ENCODE peak calls at places on chromosomes 6 and 20, in six cellular contexts. One of them, this sample, is unnamed.

GRCh38 chr20:41167118-41167470 is 29.8 kb downstream of the PLCG1 start:
- DNase-seq in spleen: peak
- DNase-seq in PC-3: no peak
- DNase-seq in CD4-positive, alpha-beta T cell: no peak
- DNase-seq in WTC11: no peak
- DNase-seq in IMR-90: no peak
- DNase-seq in this sample: no peak

GRCh38 chr20:10739575-10739974 is 65.8 kb upstream of the JAG1 start:
- DNase-seq in CD4-positive, alpha-beta T cell: no peak
- DNase-seq in spleen: no peak
- DNase-seq in PC-3: no peak
- DNase-seq in IMR-90: no peak
- DNase-seq in WTC11: no peak
- DNase-seq in this sample: no peak

GRCh38 chr20:25576783-25577530 is 8.4 kb downstream of the NINL start:
- DNase-seq in spleen: peak
- DNase-seq in WTC11: no peak
- DNase-seq in PC-3: no peak
- DNase-seq in IMR-90: no peak
- DNase-seq in CD4-positive, alpha-beta T cell: no peak
- DNase-seq in this sample: no peak

GRCh38 chr6:109336221-109336955 is 45.9 kb downstream of the CD164 start:
- DNase-seq in IMR-90: peak
- DNase-seq in PC-3: peak
- DNase-seq in WTC11: no peak
- DNase-seq in CD4-positive, alpha-beta T cell: no peak
- DNase-seq in spleen: no peak
- DNase-seq in this sample: no peak

GRCh38 chr6:2749972-2750600 is 636 bp downstream of the MYLK4 start:
- DNase-seq in PC-3: peak
- DNase-seq in CD4-positive, alpha-beta T cell: peak
- DNase-seq in IMR-90: peak
- DNase-seq in WTC11: peak
- DNase-seq in spleen: peak
- DNase-seq in this sample: no peak

GRCh38 chr20:57498425-57499400 is 26.2 kb downstream of the CTCFL start:
- DNase-seq in WTC11: peak
- DNase-seq in CD4-positive, alpha-beta T cell: no peak
- DNase-seq in IMR-90: peak
- DNase-seq in spleen: no peak
- DNase-seq in PC-3: peak
- DNase-seq in this sample: no peak

GRCh38 chr6:108180776-108181175 is 15.0 kb downstream of the NR2E1 start:
- DNase-seq in spleen: no peak
- DNase-seq in IMR-90: no peak
- DNase-seq in CD4-positive, alpha-beta T cell: no peak
- DNase-seq in WTC11: no peak
- DNase-seq in PC-3: no peak
- DNase-seq in this sample: no peak

GRCh38 chr6:41813469-41813868 is 26.0 kb downstream of the TOMM6 start:
- DNase-seq in spleen: no peak
- DNase-seq in PC-3: peak
- DNase-seq in IMR-90: no peak
- DNase-seq in WTC11: no peak
- DNase-seq in CD4-positive, alpha-beta T cell: no peak
- DNase-seq in this sample: no peak

DNA sequence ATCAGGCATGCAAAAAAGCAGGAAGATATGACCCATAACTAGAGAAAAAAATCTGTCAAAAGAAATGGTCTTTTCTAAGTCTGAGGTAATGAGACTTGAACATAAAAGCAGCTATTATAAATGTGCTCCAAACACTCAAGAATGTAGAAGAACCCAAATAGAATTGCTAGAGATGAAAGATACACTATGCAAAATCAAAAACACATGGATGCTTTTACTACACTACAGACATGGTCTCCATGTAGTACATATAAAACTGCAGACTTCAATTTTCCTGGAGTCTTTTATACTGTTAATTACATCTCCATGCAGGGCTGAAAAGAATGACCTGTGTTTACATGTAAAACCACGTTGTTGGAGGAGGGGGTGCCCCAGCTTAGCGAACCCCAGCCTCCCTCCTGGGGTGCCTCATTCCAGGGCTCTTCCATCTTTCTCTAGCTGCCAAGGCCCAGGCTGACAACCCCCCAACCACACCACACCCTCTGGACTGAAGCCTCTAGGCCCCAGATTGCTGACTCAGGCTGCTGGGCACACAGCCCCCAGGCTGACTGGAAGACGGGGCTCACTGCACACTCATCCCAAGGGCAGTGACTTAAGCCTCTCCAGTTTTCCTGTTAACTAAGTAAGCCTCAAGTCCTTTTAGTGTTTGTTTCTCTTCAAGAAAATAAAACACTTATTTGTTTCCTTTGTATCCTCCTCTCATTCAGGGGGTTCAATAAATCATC is 25.9 kb upstream of the PLAGL1 start:
- DNase-seq in spleen: no peak
- DNase-seq in WTC11: no peak
- DNase-seq in CD4-positive, alpha-beta T cell: no peak
- DNase-seq in IMR-90: peak
- DNase-seq in PC-3: peak
- DNase-seq in this sample: no peak
- TF ChIP-seq CTCF in spleen: no peak
- TF ChIP-seq CTCF in WTC11: no peak
- TF ChIP-seq CTCF in CD4-positive, alpha-beta T cell: no peak
- TF ChIP-seq CTCF in IMR-90: no peak
- TF ChIP-seq CTCF in PC-3: no peak
- TF ChIP-seq CTCF in this sample: no peak

DNA sequence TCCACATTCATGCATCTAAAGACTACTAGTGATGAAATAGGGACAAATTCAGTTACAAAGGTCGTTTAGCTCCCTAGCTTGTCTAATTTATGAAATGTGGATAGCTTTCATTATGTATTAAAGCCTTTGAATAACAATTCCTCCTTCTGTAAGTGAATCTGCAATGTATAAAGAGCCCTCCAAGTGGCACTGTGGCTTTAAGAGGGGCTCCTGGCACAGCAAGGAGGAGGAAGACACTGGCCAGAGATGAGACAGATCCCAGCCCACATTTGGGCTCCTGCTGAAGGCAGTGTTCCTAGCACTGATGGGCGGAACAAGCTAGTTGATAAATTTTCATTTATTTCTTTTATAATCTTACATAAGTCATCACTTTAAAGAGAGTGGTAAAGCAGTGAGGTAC is 17.6 kb upstream of the FUCA2 start:
- DNase-seq in spleen: no peak
- DNase-seq in IMR-90: no peak
- DNase-seq in CD4-positive, alpha-beta T cell: no peak
- DNase-seq in PC-3: peak
- DNase-seq in WTC11: no peak
- DNase-seq in this sample: no peak
- TF ChIP-seq CTCF in spleen: no peak
- TF ChIP-seq CTCF in IMR-90: no peak
- TF ChIP-seq CTCF in CD4-positive, alpha-beta T cell: peak
- TF ChIP-seq CTCF in PC-3: peak
- TF ChIP-seq CTCF in WTC11: no peak
- TF ChIP-seq CTCF in this sample: peak

GRCh38 chr6:47075741-47076421 is 33.7 kb upstream of the ADGRF1 start:
- DNase-seq in CD4-positive, alpha-beta T cell: no peak
- DNase-seq in WTC11: no peak
- DNase-seq in spleen: no peak
- DNase-seq in PC-3: no peak
- DNase-seq in IMR-90: no peak
- DNase-seq in this sample: no peak

GRCh38 chr6:47072667-47073066 is 30.5 kb upstream of the ADGRF1 start:
- DNase-seq in PC-3: no peak
- DNase-seq in WTC11: no peak
- DNase-seq in CD4-positive, alpha-beta T cell: no peak
- DNase-seq in IMR-90: no peak
- DNase-seq in spleen: no peak
- DNase-seq in this sample: no peak

GRCh38 chr6:47071681-47072080 is 29.5 kb upstream of the ADGRF1 start:
- DNase-seq in PC-3: no peak
- DNase-seq in CD4-positive, alpha-beta T cell: no peak
- DNase-seq in IMR-90: no peak
- DNase-seq in spleen: no peak
- DNase-seq in WTC11: no peak
- DNase-seq in this sample: no peak

GRCh38 chr6:47075168-47075567 is 33.0 kb upstream of the ADGRF1 start:
- DNase-seq in WTC11: no peak
- DNase-seq in spleen: no peak
- DNase-seq in CD4-positive, alpha-beta T cell: no peak
- DNase-seq in PC-3: no peak
- DNase-seq in IMR-90: no peak
- DNase-seq in this sample: no peak

GRCh38 chr6:47073125-47074110 is 31.3 kb upstream of the ADGRF1 start:
- DNase-seq in WTC11: no peak
- DNase-seq in spleen: no peak
- DNase-seq in IMR-90: no peak
- DNase-seq in PC-3: peak
- DNase-seq in CD4-positive, alpha-beta T cell: no peak
- DNase-seq in this sample: no peak
- TF ChIP-seq CTCF in WTC11: peak
- TF ChIP-seq CTCF in spleen: no peak
- TF ChIP-seq CTCF in IMR-90: peak
- TF ChIP-seq CTCF in PC-3: peak
- TF ChIP-seq CTCF in CD4-positive, alpha-beta T cell: no peak
- TF ChIP-seq CTCF in this sample: peak

GRCh38 chr20:33897313-33897912 is 86.3 kb downstream of the CHMP4B start:
- DNase-seq in spleen: no peak
- DNase-seq in WTC11: peak
- DNase-seq in IMR-90: no peak
- DNase-seq in PC-3: peak
- DNase-seq in CD4-positive, alpha-beta T cell: no peak
- DNase-seq in this sample: no peak
- TF ChIP-seq CTCF in spleen: no peak
- TF ChIP-seq CTCF in WTC11: peak
- TF ChIP-seq CTCF in IMR-90: no peak
- TF ChIP-seq CTCF in PC-3: peak
- TF ChIP-seq CTCF in CD4-positive, alpha-beta T cell: no peak
- TF ChIP-seq CTCF in this sample: no peak

GRCh38 chr6:37316071-37316470 is 37.7 kb upstream of the RNF8 start:
- DNase-seq in IMR-90: no peak
- DNase-seq in WTC11: no peak
- DNase-seq in CD4-positive, alpha-beta T cell: no peak
- DNase-seq in spleen: no peak
- DNase-seq in PC-3: no peak
- DNase-seq in this sample: no peak

GRCh38 chr6:37314117-37314802 is 39.5 kb upstream of the RNF8 start:
- DNase-seq in CD4-positive, alpha-beta T cell: no peak
- DNase-seq in PC-3: no peak
- DNase-seq in IMR-90: no peak
- DNase-seq in WTC11: no peak
- DNase-seq in spleen: no peak
- DNase-seq in this sample: no peak

GRCh38 chr6:37317312-37318038 is 36.3 kb upstream of the RNF8 start:
- DNase-seq in PC-3: no peak
- DNase-seq in CD4-positive, alpha-beta T cell: no peak
- DNase-seq in IMR-90: no peak
- DNase-seq in spleen: no peak
- DNase-seq in WTC11: no peak
- DNase-seq in this sample: no peak

GRCh38 chr6:37313698-37314097 is 40.1 kb upstream of the RNF8 start:
- DNase-seq in CD4-positive, alpha-beta T cell: no peak
- DNase-seq in PC-3: no peak
- DNase-seq in spleen: no peak
- DNase-seq in WTC11: no peak
- DNase-seq in IMR-90: no peak
- DNase-seq in this sample: no peak

DNA sequence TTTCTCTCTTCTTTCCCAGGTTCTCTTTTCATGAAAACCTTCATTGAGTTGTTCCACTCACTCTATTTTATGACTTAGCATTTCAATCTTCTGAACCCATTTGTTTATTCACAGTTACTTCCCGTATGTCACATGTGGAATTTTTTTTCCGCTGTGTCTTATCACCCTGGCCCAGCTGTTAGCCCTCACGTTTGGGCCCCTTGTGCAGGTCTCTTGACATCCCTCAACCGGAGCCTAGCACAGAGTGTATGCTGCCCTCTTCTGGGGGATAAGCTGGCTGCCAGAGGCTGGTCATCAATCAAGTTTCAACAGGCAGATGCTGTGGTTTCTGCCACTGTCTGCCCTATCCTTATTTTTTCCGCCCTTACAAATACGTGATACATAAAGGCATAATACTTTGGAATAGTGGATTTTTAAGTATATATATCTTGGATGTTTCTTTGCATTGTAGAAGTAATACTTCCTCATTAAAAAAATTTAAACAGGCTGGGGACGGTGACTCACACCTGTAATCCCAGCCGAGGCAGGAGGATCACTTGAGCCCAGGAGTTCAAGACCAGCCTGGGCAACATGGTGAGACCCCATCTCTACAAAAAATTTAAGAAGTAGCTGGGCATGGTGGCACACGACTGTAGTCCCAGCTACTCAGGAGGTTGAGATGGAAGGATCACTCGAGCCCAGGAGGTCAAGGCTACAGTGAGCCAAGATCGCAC is 38.8 kb upstream of the RNF8 start:
- DNase-seq in WTC11: peak
- DNase-seq in CD4-positive, alpha-beta T cell: peak
- DNase-seq in IMR-90: peak
- DNase-seq in spleen: no peak
- DNase-seq in PC-3: peak
- DNase-seq in this sample: no peak
- TF ChIP-seq CTCF in WTC11: peak
- TF ChIP-seq CTCF in CD4-positive, alpha-beta T cell: peak
- TF ChIP-seq CTCF in IMR-90: peak
- TF ChIP-seq CTCF in spleen: no peak
- TF ChIP-seq CTCF in PC-3: peak
- TF ChIP-seq CTCF in this sample: peak

GRCh38 chr20:34829191-34829590 is 3.7 kb upstream of the NCOA6 start:
- DNase-seq in IMR-90: no peak
- DNase-seq in WTC11: no peak
- DNase-seq in CD4-positive, alpha-beta T cell: no peak
- DNase-seq in PC-3: no peak
- DNase-seq in spleen: no peak
- DNase-seq in this sample: no peak
- TF ChIP-seq CTCF in IMR-90: no peak
- TF ChIP-seq CTCF in WTC11: no peak
- TF ChIP-seq CTCF in CD4-positive, alpha-beta T cell: no peak
- TF ChIP-seq CTCF in PC-3: peak
- TF ChIP-seq CTCF in spleen: no peak
- TF ChIP-seq CTCF in this sample: no peak

This sample was measured in osteocyte.